ENCODE peak calls at places on chromosome 2, in six cellular contexts. H is fibroblast of mammary gland; B is stimulated activated CD8-positive, alpha-beta memory T cell treated with anti-CD3 and anti-CD28 coated beads, Interleukin-15, amount 100 ng/mL, for 48 hours; P is skeletal muscle cell; Q is activated CD4-positive, alpha-beta T cell treated with anti-CD3 and anti-CD28 coated beads, Interleukin-2, amount 10 ng/mL, durations not matched to agents 7 days and 5 days; U is NCI-H1092. W is an unnamed sample.
A peak's percentile ranks its signal among the peaks of the same experiment; 100 is the strongest.

GRCh38 chr2:12733846-12734245 is 17.1 kb downstream of the TRIB2 start:
- DNase-seq in H (no peak), B (no peak), P (no peak), Q (no peak), U (no peak), W (no peak)

GRCh38 chr2:239298126-239298804 is 102.6 kb downstream of the HDAC4 start:
- DNase-seq in H (no peak), B (peak; percentile 67), P (no peak), Q (peak; percentile 82), U (no peak), W (peak; percentile 87)

GRCh38 chr2:175478369-175478768 is 296.9 kb upstream of the ATP5MC3 start:
- DNase-seq in H (no peak), B (no peak), P (no peak), Q (no peak), U (no peak), W (no peak)

GRCh38 chr2:33058716-33059451 is 112.1 kb downstream of the LTBP1 start:
- DNase-seq in H (no peak), B (no peak), P (no peak), Q (no peak), U (no peak), W (no peak)

GRCh38 chr2:116499389-116499788 is 1315.1 kb upstream of the DDX18 start:
- DNase-seq in H (no peak), B (no peak), P (no peak), Q (no peak), U (peak; percentile 9), W (no peak)

GRCh38 chr2:24754985-24755690 is 38.1 kb downstream of the PTRHD1 start:
- DNase-seq in H (peak; percentile 38), B (no peak), P (no peak), Q (no peak), U (no peak), W (no peak)

GRCh38 chr2:39693275-39693674 is 27.6 kb downstream of the TMEM178A start:
- DNase-seq in H (no peak), B (no peak), P (no peak), Q (no peak), U (no peak), W (no peak)

GRCh38 chr2:68751397-68752339 is 17.1 kb downstream of the ARHGAP25 start:
- DNase-seq in H (peak; percentile 83), B (peak; percentile 78), P (peak; percentile 41), Q (peak; percentile 93), U (peak; percentile 68), W (peak; percentile 93)

GRCh38 chr2:158935617-158936016 is 32.8 kb upstream of the TANC1 start:
- DNase-seq in H (no peak), B (no peak), P (no peak), Q (no peak), U (no peak), W (no peak)

GRCh38 chr2:215884741-215885140 is 128.6 kb downstream of the MREG start:
- DNase-seq in H (peak; percentile 70), B (no peak), P (no peak), Q (no peak), U (no peak), W (no peak)

GRCh38 chr2:63590621-63591408 is 2.1 kb downstream of the MDH1 start:
- DNase-seq in H (peak; percentile 33), B (no peak), P (peak; percentile 33), Q (no peak), U (no peak), W (no peak)

GRCh38 chr2:157486596-157487270 is 42.8 kb upstream of the CYTIP start:
- DNase-seq in H (peak; percentile 52), B (no peak), P (no peak), Q (no peak), U (no peak), W (no peak)

GRCh38 chr2:202109737-202110184 is 36.7 kb downstream of the KIAA2012 start:
- DNase-seq in H (peak; percentile 88), B (no peak), P (peak; percentile 96), Q (no peak), U (no peak), W (no peak)

GRCh38 chr2:10303634-10304378 is 1.1 kb downstream of the HPCAL1 start:
- DNase-seq in H (peak; percentile 54), B (peak; percentile 30), P (peak; percentile 21), Q (peak; percentile 60), U (no peak), W (peak; percentile 55)

GRCh38 chr2:101803945-101804696 is 106.6 kb downstream of the MAP4K4 start:
- DNase-seq in H (peak; percentile 69), B (no peak), P (no peak), Q (no peak), U (no peak), W (no peak)

GRCh38 chr2:133848111-133848649 is 279.9 kb upstream of the NCKAP5 start:
- DNase-seq in H (no peak), B (no peak), P (no peak), Q (no peak), U (no peak), W (no peak)

GRCh38 chr2:241014764-241015163 is 16.3 kb downstream of the SNED1 start:
- DNase-seq in H (no peak), B (no peak), P (no peak), Q (peak; percentile 2), U (no peak), W (peak; percentile 11)

GRCh38 chr2:101080214-101081068 is 70.7 kb downstream of the TBC1D8 start:
- DNase-seq in H (no peak), B (no peak), P (no peak), Q (no peak), U (no peak), W (no peak)

GRCh38 chr2:152304845-152305244 is 30.1 kb upstream of the FMNL2 start:
- DNase-seq in H (no peak), B (no peak), P (no peak), Q (no peak), U (no peak), W (no peak)

GRCh38 chr2:134705861-134706586 is 12.8 kb downstream of the TMEM163 start:
- DNase-seq in H (no peak), B (no peak), P (no peak), Q (no peak), U (no peak), W (no peak)

GRCh38 chr2:47274054-47274779 is 119.1 kb upstream of the STPG4 start:
- DNase-seq in H (peak; percentile 84), B (no peak), P (peak; percentile 79), Q (no peak), U (no peak), W (no peak)

GRCh38 chr2:191922736-191923651 is 76.1 kb upstream of the CAVIN2 start:
- DNase-seq in H (no peak), B (no peak), P (no peak), Q (no peak), U (no peak), W (no peak)

GRCh38 chr2:172783091-172783898 is 47.6 kb downstream of the RAPGEF4 start:
- DNase-seq in H (peak; percentile 91), B (no peak), P (peak; percentile 84), Q (no peak), U (no peak), W (no peak)

GRCh38 chr2:40097691-40098376 is 318.8 kb upstream of the THUMPD2 start:
- DNase-seq in H (peak; percentile 90), B (no peak), P (peak; percentile 71), Q (no peak), U (no peak), W (no peak)

GRCh38 chr2:72778410-72778809 is 47.4 kb downstream of the EXOC6B start:
- DNase-seq in H (peak; percentile 74), B (no peak), P (peak; percentile 25), Q (no peak), U (no peak), W (no peak)

GRCh38 chr2:1551905-1552304 is 138.6 kb downstream of the TPO start:
- DNase-seq in H (no peak), B (no peak), P (no peak), Q (no peak), U (no peak), W (no peak)

GRCh38 chr2:207167129-207167923 is 1.6 kb upstream of the KLF7 start:
- DNase-seq in H (peak; percentile 74), B (no peak), P (no peak), Q (no peak), U (no peak), W (no peak)

GRCh38 chr2:227860116-227860724 is 11.2 kb upstream of the DAW1 start:
- DNase-seq in H (no peak), B (no peak), P (no peak), Q (no peak), U (no peak), W (no peak)

GRCh38 chr2:106096446-106097369 is 97.4 kb downstream of the UXS1 start:
- DNase-seq in H (no peak), B (no peak), P (no peak), Q (peak; percentile 68), U (no peak), W (no peak)

GRCh38 chr2:234457421-234457820 is 39.5 kb downstream of the ARL4C start:
- DNase-seq in H (peak; percentile 69), B (no peak), P (no peak), Q (no peak), U (no peak), W (no peak)